ENCODE peak calls at places on chromosomes 3 and 15, in seven cellular contexts. J, A, Y, Q, P, V and Z are unnamed samples.
A peak's percentile ranks its signal among the peaks of the same experiment; 100 is the strongest.

GRCh38 chr15:93118904-93119303 is 29.9 kb upstream of the RGMA start:
- DNase-seq in P (no peak), V (no peak), J (no peak), Q (no peak), Y (no peak), A (no peak), Z (no peak)

GRCh38 chr3:102024270-102024904 is 175.1 kb downstream of the NFKBIZ start:
- DNase-seq in Y (peak; percentile 34), J (no peak), Q (no peak), A (no peak), P (no peak), V (no peak), Z (no peak)

GRCh38 chr3:53320697-53321096 is 26.6 kb downstream of the DCP1A start:
- DNase-seq in V (no peak), J (no peak), P (peak; percentile 48), A (no peak), Y (no peak), Q (no peak), Z (no peak)

GRCh38 chr3:155682437-155682836 is 62.4 kb downstream of the PLCH1 start:
- DNase-seq in P (no peak), Y (no peak), A (no peak), Q (no peak), J (no peak), V (no peak), Z (no peak)

GRCh38 chr3:107132674-107133073 is 244.6 kb upstream of the CCDC54 start:
- DNase-seq in P (no peak), Y (no peak), J (no peak), V (no peak), Q (no peak), A (no peak), Z (no peak)

GRCh38 chr3:55156851-55157650 is 229.2 kb upstream of the LRTM1 start:
- DNase-seq in Y (no peak), V (no peak), Q (no peak), P (no peak), A (no peak), J (no peak), Z (no peak)

GRCh38 chr15:92343869-92344643 is 49.6 kb upstream of the ST8SIA2 start:
- DNase-seq in A (peak; percentile 56), P (peak; percentile 65), J (no peak), V (no peak), Y (no peak), Q (no peak), Z (no peak)

GRCh38 chr3:194871864-194872668 is 186.4 kb downstream of the FAM43A start:
- DNase-seq in Q (no peak), A (no peak), V (peak; percentile 79), J (peak; percentile 71), Y (peak; percentile 66), P (no peak), Z (peak; percentile 75)

GRCh38 chr15:100901702-100902435 is 17.3 kb upstream of the LRRK1 start:
- DNase-seq in Q (no peak), V (no peak), A (peak; percentile 55), P (no peak), Y (peak; percentile 32), J (no peak), Z (no peak)

GRCh38 chr3:32153414-32154016 is 47.1 kb downstream of the GPD1L start:
- DNase-seq in V (no peak), Q (no peak), P (no peak), Y (no peak), J (no peak), A (no peak), Z (no peak)

GRCh38 chr3:170049146-170050000 is 11.6 kb downstream of the GPR160 start:
- DNase-seq in J (peak; percentile 58), A (peak; percentile 42), P (peak; percentile 11), Y (no peak), V (peak; percentile 61), Q (peak; percentile 65), Z (no peak)

GRCh38 chr3:156614642-156615511 is 59.5 kb upstream of the TIPARP start:
- DNase-seq in J (peak; percentile 12), P (no peak), A (no peak), Y (peak; percentile 38), V (no peak), Q (no peak), Z (no peak)

GRCh38 chr3:46127503-46127902 is 80.6 kb downstream of the CCR1 start:
- DNase-seq in V (no peak), J (no peak), Q (peak; percentile 85), A (no peak), Y (peak; percentile 77), P (no peak), Z (no peak)

DNA sequence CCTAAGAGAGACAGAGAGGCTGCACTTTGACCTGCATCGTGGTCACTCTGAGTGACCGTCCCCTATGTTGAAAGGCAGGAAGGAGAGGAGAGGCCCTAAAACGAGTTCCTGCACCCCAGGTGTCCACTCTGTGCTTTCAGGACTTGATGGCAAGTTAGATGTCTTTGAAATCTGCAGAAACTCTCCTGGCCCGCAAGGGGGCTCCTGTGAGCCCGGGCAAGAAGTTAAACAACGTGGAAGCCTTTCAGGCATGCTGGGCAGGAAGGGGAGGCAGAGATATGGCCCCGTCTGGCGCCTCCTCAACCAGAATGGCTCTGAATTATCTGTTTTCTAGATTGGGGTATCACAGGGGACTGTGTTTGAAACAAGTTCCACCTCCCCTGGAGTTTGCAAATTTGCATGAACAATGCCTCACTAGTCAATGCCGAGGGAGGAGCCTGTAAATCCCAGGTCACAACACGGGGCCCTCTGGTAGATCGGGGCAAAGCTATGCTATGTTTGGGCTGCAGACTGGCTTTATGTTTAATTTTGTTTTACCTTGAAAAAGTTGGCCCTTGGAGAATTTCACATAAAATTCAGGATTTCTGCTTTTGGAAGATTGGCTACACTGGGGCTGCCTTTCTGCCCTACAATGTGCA is 9.8 kb downstream of the CTXND1 start:
- DNase-seq in P (no peak), V (no peak), Y (peak; percentile 3), Q (no peak), A (no peak), J (no peak), Z (no peak)
- TF ChIP-seq CTCF in P (peak; percentile 63), V (no peak), Y (peak; percentile 58), Q (peak; percentile 60), A (no peak), J (no peak), Z (peak; percentile 51)

GRCh38 chr3:9499455-9500107 is 54.0 kb downstream of the LHFPL4 start:
- DNase-seq in V (no peak), Y (no peak), Q (no peak), J (no peak), P (no peak), A (no peak), Z (no peak)

GRCh38 chr3:9498781-9499180 is 54.8 kb downstream of the LHFPL4 start:
- DNase-seq in Q (no peak), A (no peak), V (no peak), J (no peak), Y (no peak), P (no peak), Z (no peak)

GRCh38 chr3:9497821-9498565 is 55.6 kb downstream of the LHFPL4 start:
- DNase-seq in Q (peak; percentile 61), P (no peak), A (no peak), Y (peak; percentile 85), V (no peak), J (no peak), Z (no peak)

GRCh38 chr3:9501226-9501625 is 52.4 kb downstream of the LHFPL4 start:
- DNase-seq in Y (no peak), Q (no peak), P (no peak), J (no peak), V (no peak), A (no peak), Z (no peak)

DNA sequence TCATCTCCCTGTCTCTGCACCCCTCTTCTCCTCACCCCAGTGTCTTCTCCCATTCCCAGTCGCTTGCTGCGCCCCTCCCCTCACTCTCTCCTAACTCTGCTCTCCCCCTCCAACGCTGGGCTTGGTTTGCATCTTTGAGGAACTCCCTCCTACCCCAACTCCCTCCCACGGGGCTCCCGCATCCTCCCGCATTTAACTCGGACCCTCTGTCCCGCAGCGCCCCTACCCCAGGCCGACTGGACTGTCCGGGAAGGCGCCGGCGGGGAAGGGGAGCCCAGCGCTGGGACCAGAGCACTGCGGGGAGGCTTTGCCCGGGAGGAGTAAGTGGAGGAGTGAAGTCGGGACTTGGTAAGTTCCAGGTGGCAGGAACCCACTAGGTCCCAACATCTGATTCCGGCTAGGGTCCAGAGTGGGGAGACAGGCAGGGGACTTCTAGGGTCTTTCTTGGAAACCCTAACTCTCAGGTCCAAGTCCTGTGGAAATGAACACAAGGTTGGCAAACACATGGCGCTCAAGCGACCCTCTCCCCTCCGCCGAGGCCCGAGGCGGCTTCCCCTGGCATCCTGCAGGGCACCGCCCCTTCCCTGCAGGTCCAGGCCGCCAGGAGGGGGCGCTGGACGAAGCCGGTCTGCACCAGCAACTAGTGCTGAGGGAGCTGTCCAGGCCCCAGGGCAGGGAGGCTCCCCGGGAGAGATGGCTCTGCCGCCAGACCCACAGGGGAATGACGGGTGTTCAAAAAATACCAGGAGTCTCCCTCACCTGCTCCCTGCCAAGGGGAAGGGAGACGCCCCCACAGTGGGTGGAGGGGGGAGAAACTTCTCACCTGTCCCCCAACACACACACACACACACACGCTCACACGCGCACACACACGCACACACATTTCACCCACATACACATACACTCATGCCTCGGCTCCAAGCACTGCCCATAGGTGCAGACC is 53.2 kb downstream of the LHFPL4 start:
- DNase-seq in P (peak; percentile 24), Q (peak; percentile 14), V (peak; percentile 65), A (no peak), J (peak; percentile 73), Y (peak; percentile 17), Z (peak; percentile 61)
- TF ChIP-seq CTCF in P (peak; percentile 70), Q (peak; percentile 96), V (no peak), A (no peak), J (peak; percentile 62), Y (peak; percentile 60), Z (peak; percentile 84)

DNA sequence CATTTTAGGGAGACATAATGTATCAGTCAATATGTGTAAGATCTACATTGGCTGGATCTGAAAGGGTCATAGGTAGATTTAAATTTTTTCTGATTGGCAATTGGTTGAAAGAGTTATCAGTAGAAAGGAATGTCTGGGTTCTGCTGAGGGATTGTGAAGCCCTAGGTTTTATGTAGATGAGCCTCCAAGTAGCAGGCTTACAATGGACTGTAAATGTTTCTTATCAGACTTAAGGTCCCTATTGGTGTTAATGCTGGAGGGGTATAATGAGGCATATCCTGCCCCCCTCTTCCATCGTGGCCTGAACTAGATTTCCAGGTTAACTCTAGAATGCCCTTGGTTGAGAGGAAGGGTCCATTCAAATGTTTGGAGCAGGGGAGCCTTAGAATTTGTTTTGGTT is 61.8 kb upstream of the GCNT3 start:
- DNase-seq in Q (no peak), V (no peak), Y (no peak), J (no peak), P (no peak), A (no peak), Z (no peak)
- TF ChIP-seq CTCF in Q (no peak), V (no peak), Y (no peak), J (no peak), P (no peak), A (no peak), Z (no peak)

GRCh38 chr3:48770187-48770502 is 53.1 kb upstream of the IP6K2 start:
- DNase-seq in P (no peak), J (no peak), A (no peak), Q (no peak), V (no peak), Y (no peak), Z (no peak)

GRCh38 chr3:48765376-48765775 is 48.4 kb upstream of the IP6K2 start:
- DNase-seq in P (no peak), Y (peak; percentile 29), A (no peak), Q (no peak), V (no peak), J (peak; percentile 19), Z (no peak)
- TF ChIP-seq CTCF in P (peak; percentile 35), Y (peak; percentile 28), A (no peak), Q (no peak), V (no peak), J (no peak), Z (peak; percentile 26)